ENCODE peak calls at places on chromosomes 16 and 17, in eight cellular contexts. M is HT1080; Q is stimulated activated CD8-positive, alpha-beta memory T cell treated with anti-CD3 and anti-CD28 coated beads, Interleukin-12 subunit alpha, Interleukin-12 subunit beta, amount 100 ng/mL, for 4 hours; P is SW480; F is fibroblast of the aortic adventitia; A is progenitor cell of endocrine pancreas; R is caudate nucleus; L is cerebellar cortex. V is an unnamed sample.

GRCh38 chr17:11493947-11494346 is 104.3 kb upstream of the DNAH9 start:
- DNase-seq in M (no peak), Q (no peak), P (no peak), F (no peak), A (no peak), R (no peak), L (no peak), V (no peak)

GRCh38 chr17:36602030-36602737 is 801 bp downstream of the MRM1 start:
- DNase-seq in M (no peak), Q (no peak), P (peak), F (peak), A (no peak), R (no peak), L (peak), V (no peak)

GRCh38 chr16:56848056-56848936 is 16.7 kb upstream of the SLC12A3 start:
- DNase-seq in M (peak), Q (no peak), P (no peak), F (peak), A (no peak), R (no peak), L (no peak), V (no peak)

GRCh38 chr17:2691965-2692780 is 19.4 kb downstream of the CLUH start:
- DNase-seq in M (no peak), Q (no peak), P (no peak), F (no peak), A (no peak), R (no peak), L (no peak), V (no peak)

GRCh38 chr17:45818041-45818440 is 26.6 kb upstream of the SPPL2C start:
- DNase-seq in M (no peak), Q (no peak), P (no peak), F (no peak), A (no peak), R (no peak), L (no peak), V (no peak)

GRCh38 chr17:65071861-65072260 is 15.3 kb upstream of the GNA13 start:
- DNase-seq in M (peak), Q (no peak), P (peak), F (peak), A (no peak), R (no peak), L (no peak), V (no peak)

GRCh38 chr17:45722161-45722560 is 62.0 kb upstream of the CRHR1 start:
- DNase-seq in M (peak), Q (no peak), P (peak), F (no peak), A (no peak), R (no peak), L (peak), V (peak)

GRCh38 chr17:30318190-30318589 is 15.7 kb downstream of the TMIGD1 start:
- DNase-seq in M (peak), Q (no peak), P (no peak), F (no peak), A (no peak), R (no peak), L (no peak), V (no peak)

GRCh38 chr17:73827627-73828241 is 183.5 kb upstream of the SDK2 start:
- DNase-seq in M (no peak), Q (no peak), P (no peak), F (no peak), A (no peak), R (no peak), L (no peak), V (no peak)

GRCh38 chr17:10316986-10317834 is 55.6 kb downstream of the MYH13 start:
- DNase-seq in M (peak), Q (no peak), P (peak), F (peak), A (peak), R (no peak), L (peak), V (no peak)

V was measured in cerebellum.